ENCODE peak calls at places on chromosome 6, in six cellular contexts. G is psoas muscle, P is cardiac muscle cell, V is dorsolateral prefrontal cortex, I is heart left ventricle, C is body of pancreas. X is an unnamed sample. For H3K27me3, the result is how much of the 10 kb centered on the place peaks cover.

GRCh38 chr6:74366634-74367033 is 670.6 kb downstream of the CD109 start:
- DNase-seq in G (no peak), P (no peak), I (no peak), V (no peak), C (no peak), X (no peak)

GRCh38 chr6:99712560-99712959 is 105.9 kb downstream of the PRDM13 start:
- DNase-seq in V (no peak), I (no peak), G (no peak), P (no peak), C (no peak), X (no peak)

GRCh38 chr6:167745660-167746376 is 80.9 kb upstream of the AFDN start:
- DNase-seq in V (no peak), C (peak), G (peak), I (no peak), P (no peak), X (no peak)

GRCh38 chr6:33297956-33298772 is 578 bp downstream of the RGL2 start:
- DNase-seq in G (peak), C (peak), V (no peak), I (peak), P (peak), X (peak)

GRCh38 chr6:15417811-15418210 is 171.9 kb downstream of the JARID2 start:
- DNase-seq in C (no peak), G (no peak), P (no peak), V (no peak), I (no peak), X (no peak)

GRCh38 chr6:142009647-142010046 is 123.1 kb upstream of the GJE1 start:
- DNase-seq in C (no peak), I (no peak), G (no peak), P (peak), V (no peak), X (no peak)

GRCh38 chr6:33700391-33701050 is 11.0 kb downstream of the UQCC2 start:
- DNase-seq in C (peak), V (peak), P (peak), I (peak), G (peak), X (peak)

GRCh38 chr6:45116714-45117410 is 211.3 kb upstream of the RUNX2 start:
- DNase-seq in P (no peak), C (no peak), I (no peak), G (no peak), V (no peak), X (no peak)

GRCh38 chr6:7241160-7241559 is 71.8 kb downstream of the SSR1 start:
- DNase-seq in G (no peak), I (no peak), P (no peak), V (no peak), C (peak), X (no peak)

GRCh38 chr6:67200626-67201403 is 1434.3 kb upstream of the ADGRB3 start:
- DNase-seq in P (no peak), G (no peak), I (no peak), V (no peak), C (no peak), X (no peak)

GRCh38 chr6:131295081-131295480 is 159.8 kb downstream of the AKAP7 start:
- DNase-seq in G (no peak), C (no peak), V (no peak), P (no peak), I (no peak), X (no peak)

GRCh38 chr6:158500016-158500735 is 59.7 kb upstream of the TMEM181 start:
- DNase-seq in I (no peak), P (no peak), C (no peak), G (no peak), V (no peak), X (no peak)

DNA sequence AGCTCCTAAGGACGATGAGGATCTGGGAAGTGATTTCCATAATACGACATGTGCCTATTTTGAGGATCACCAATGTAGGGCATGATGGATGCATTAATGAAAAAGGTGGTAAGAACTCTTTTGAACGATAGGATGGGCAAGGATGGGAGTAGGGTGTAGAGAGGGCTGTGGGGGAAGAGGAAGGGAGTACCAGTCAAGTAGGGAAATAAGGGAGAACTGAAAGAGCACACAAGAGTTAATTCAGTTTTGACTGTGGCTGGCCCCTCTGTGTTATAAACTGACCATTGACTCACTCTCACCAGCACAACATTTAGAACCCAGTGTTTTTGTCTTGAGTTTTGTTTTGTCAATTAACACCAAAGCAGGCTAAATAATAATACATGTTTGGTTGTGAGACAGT is 33.0 kb downstream of the SLC35D3 start:
- DNase-seq in G (no peak), I (no peak), P (no peak), V (no peak), C (no peak), X (no peak)
- TF ChIP-seq CTCF in G (no peak), I (no peak), P (no peak), V (no peak), C (no peak), X (no peak)

GRCh38 chr6:151808331-151809241 is 1.1 kb downstream of the ESR1 start:
- DNase-seq in V (no peak), G (peak), P (peak), I (no peak), C (peak), X (no peak)

GRCh38 chr6:151806757-151807512 is 547 bp upstream of the ESR1 start:
- DNase-seq in G (no peak), V (no peak), I (no peak), P (peak), C (no peak), X (no peak)

GRCh38 chr6:151804585-151805285 is 2.7 kb upstream of the ESR1 start:
- DNase-seq in C (no peak), P (no peak), V (no peak), I (no peak), G (peak), X (no peak)

GRCh38 chr6:151805286-151805840 is 2.1 kb upstream of the ESR1 start:
- DNase-seq in P (peak), V (no peak), I (no peak), G (peak), C (no peak), X (no peak)

GRCh38 chr6:151807513-151808330 is at the start of gene ESR1:
- DNase-seq in C (peak), V (no peak), I (no peak), G (peak), P (peak), X (peak)
- H3K4me3 ChIP-seq in C (no peak), V (peak), I (peak), G (peak), P (peak), X (no peak)

DNA sequence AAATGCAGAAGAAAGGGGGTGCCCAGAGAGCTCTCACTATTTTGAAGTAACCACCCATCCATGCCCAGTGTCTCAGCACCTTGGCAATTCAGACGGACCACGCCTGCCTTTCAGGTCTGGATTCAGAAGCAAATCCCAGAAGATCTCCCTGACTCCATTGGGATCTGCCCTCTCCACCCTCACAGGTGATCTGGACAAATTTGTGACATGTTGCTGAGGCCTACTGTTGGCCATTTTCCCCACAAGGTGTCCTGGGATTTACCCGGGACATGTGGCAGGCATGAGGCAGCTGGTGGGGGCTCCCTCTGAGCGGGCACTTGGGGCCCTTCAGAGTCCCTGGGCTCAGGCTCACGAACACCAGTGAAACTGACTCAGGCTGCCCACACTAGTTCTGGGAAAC is 51.9 kb upstream of the IYD start:
- DNase-seq in P (no peak), C (no peak), I (no peak), G (no peak), V (no peak), X (no peak)
- H3K27me3 ChIP-seq in P (under half), C (under half), I (under half), G (under half), V (under half), X (under half)

DNA sequence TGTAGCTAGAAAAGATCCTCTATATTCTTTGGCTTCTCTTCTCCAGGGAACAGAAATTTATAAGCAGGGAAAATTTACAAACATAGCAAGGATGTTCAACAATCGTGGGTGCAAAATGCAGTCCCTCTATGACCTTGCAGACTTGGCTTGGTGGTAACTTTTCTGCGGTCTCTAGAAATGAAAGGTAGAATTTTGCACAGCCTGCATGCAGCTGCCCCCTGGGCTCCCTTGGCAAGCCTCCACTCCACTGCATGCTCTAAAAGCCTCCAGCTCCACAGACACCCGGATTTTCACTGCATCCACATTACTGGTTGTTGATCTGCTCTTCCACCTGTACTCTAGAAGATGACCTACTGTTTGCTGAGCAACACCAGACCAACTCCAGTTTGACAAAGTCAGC is 236.5 kb upstream of the EYS start:
- DNase-seq in G (no peak), V (no peak), I (no peak), P (no peak), C (no peak), X (no peak)
- TF ChIP-seq CTCF in G (no peak), V (no peak), I (no peak), P (no peak), C (no peak), X (no peak)

GRCh38 chr6:4776493-4776966 is 326 bp downstream of the CDYL start:
- DNase-seq in C (no peak), I (no peak), P (peak), G (peak), V (no peak), X (no peak)

GRCh38 chr6:4775591-4776492 is at the start of gene CDYL:
- DNase-seq in I (peak), C (peak), V (peak), P (peak), G (peak), X (peak)

GRCh38 chr6:4774715-4775590 is 1.3 kb upstream of the CDYL start:
- DNase-seq in C (peak), I (peak), V (no peak), P (peak), G (peak), X (peak)

GRCh38 chr6:4774296-4774695 is 1.9 kb upstream of the CDYL start:
- DNase-seq in C (no peak), I (no peak), G (no peak), P (no peak), V (no peak), X (no peak)

DNA sequence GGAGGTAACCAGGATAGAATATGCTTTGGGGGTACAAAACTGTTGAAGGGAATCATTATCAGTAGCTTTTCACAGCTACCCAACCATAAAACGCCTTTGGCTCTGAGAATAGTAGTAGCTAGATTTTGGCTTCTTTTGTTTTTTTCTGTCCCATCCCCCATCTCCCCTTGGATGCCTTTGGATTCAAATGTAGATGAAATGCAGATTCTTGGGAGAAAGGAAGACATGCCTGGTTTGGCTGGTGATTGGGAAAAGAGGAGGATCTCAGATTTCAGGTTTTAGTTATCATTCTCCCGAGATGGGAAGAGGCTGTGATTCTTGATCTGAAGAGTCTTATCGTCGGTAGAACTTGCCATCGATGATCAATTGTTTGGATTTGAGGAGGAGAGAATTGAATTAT is 3.5 kb upstream of the CDYL start:
- DNase-seq in G (no peak), P (no peak), I (no peak), C (no peak), V (no peak), X (no peak)
- H3K4me3 ChIP-seq in G (no peak), P (no peak), I (no peak), C (no peak), V (no peak), X (no peak)

GRCh38 chr6:50842861-50843384 is 24.3 kb downstream of the TFAP2B start:
- DNase-seq in I (no peak), P (no peak), G (no peak), C (no peak), V (no peak), X (no peak)
- H3K27me3 ChIP-seq in I (half or more), P (half or more), G (half or more), C (under half), V (half or more), X (under half)

DNA sequence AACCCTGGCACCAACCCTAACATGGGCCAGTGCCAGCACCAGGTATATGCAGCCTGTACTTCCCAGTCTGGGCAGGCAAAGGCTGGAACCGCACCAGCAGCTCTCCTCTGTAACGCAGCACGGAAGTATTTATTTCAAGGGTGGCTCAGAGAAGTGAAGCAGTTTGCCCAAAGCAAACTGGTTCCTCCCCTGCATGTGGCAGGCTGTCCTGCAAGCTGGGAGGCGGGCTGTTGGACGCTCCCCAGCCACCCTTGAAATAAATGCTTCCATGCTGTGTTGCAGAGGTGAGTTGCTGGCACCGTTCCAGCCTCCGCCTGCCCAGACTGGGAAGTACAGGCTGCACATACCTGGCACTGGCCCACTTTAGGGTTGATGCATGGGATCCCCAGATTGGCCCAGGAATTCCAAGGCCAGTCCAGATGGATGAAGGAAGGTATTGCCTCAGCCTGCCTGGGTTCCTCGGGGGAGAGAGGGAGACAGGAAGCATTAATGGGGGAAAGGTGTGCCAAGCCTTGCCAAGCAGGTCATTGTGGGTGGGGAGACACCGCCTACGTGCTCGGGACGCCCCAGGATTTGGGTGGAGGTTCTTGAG is 49.8 kb downstream of the PPARD start:
- DNase-seq in V (no peak), I (no peak), C (peak), G (no peak), P (no peak), X (no peak)
- TF ChIP-seq CTCF in V (no peak), I (no peak), C (no peak), G (no peak), P (no peak), X (no peak)

GRCh38 chr6:32107447-32107846 is 1.7 kb downstream of the TNXB start:
- DNase-seq in C (no peak), V (no peak), I (no peak), P (no peak), G (no peak), X (no peak)
- H3K4me3 ChIP-seq in C (no peak), V (no peak), I (no peak), P (no peak), G (peak), X (no peak)

DNA sequence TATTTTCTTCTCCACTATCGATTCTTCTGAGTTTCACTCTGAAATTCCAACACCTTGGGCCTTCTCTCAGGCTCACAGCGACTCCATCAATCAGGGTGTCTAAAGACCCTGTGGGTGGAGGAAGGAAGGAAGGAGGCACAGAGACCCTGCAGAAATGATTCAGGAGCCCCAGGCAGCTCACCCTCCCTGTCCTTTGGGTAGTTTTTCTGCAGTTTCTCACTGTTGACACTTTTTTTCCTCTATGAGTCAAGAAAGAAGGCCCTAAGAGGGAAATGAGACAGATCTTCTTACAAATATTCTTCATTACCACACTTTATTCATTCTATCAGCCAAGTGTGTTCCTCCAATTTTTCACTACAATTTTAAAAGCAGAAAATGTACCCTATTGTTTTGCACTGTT is 34.2 kb upstream of the TBXT start:
- DNase-seq in P (no peak), G (no peak), C (no peak), V (no peak), I (no peak), X (no peak)
- H3K27me3 ChIP-seq in P (under half), G (under half), C (under half), V (under half), I (under half), X (under half)